ENCODE peak calls at places on chromosomes 3 and 15, in ten cellular contexts. A, T, M, D, Z, F, W, I, L and K are unnamed samples.

GRCh38 chr15:41022487-41023090 is 69.3 kb downstream of the CHAC1 start:
- DNase-seq in A (peak), T (peak), M (no peak), D (peak), Z (peak), F (peak), W (peak), I (peak), L (peak), K (no peak)

GRCh38 chr15:92014461-92015030 is 161.0 kb downstream of the SLCO3A1 start:
- DNase-seq in A (no peak), T (no peak), M (no peak), D (no peak), Z (peak), F (no peak), W (no peak), I (no peak), L (no peak), K (no peak)

GRCh38 chr15:93479679-93480078 is 390.7 kb upstream of the RGMA start:
- DNase-seq in A (no peak), T (no peak), M (no peak), D (no peak), Z (no peak), F (no peak), W (no peak), I (no peak), L (no peak), K (no peak)

GRCh38 chr3:97138914-97139541 is 324.6 kb downstream of the EPHA6 start:
- DNase-seq in A (no peak), T (no peak), M (no peak), D (no peak), Z (no peak), F (peak), W (no peak), I (peak), L (peak), K (peak)

GRCh38 chr3:188839187-188839695 is 332.5 kb upstream of the TPRG1 start:
- DNase-seq in A (no peak), T (no peak), M (no peak), D (no peak), Z (no peak), F (no peak), W (no peak), I (no peak), L (no peak), K (no peak)

GRCh38 chr15:25268166-25268565 is 170.7 kb downstream of the UBE3A start:
- DNase-seq in A (no peak), T (no peak), M (no peak), D (no peak), Z (no peak), F (peak), W (no peak), I (no peak), L (peak), K (no peak)

GRCh38 chr15:23424111-23424904 is 22.7 kb downstream of the GOLGA6L2 start:
- DNase-seq in A (no peak), T (no peak), M (no peak), D (no peak), Z (no peak), F (no peak), W (no peak), I (no peak), L (no peak), K (no peak)

GRCh38 chr3:23810342-23811116 is 4.8 kb downstream of the UBE2E1 start:
- DNase-seq in A (peak), T (peak), M (peak), D (no peak), Z (no peak), F (peak), W (peak), I (peak), L (no peak), K (no peak)

GRCh38 chr3:38541800-38542199 is 45.7 kb downstream of the EXOG start:
- DNase-seq in A (no peak), T (peak), M (no peak), D (no peak), Z (peak), F (peak), W (no peak), I (no peak), L (no peak), K (no peak)

GRCh38 chr15:70762469-70763119 is 764 bp downstream of the UACA start:
- DNase-seq in A (peak), T (peak), M (no peak), D (no peak), Z (peak), F (peak), W (peak), I (peak), L (no peak), K (no peak)

GRCh38 chr3:48493203-48493501 is 10.8 kb downstream of the SHISA5 start:
- DNase-seq in A (no peak), T (no peak), M (no peak), D (no peak), Z (no peak), F (no peak), W (no peak), I (no peak), L (no peak), K (no peak)

GRCh38 chr3:59573911-59574310 is 524.1 kb upstream of the CFAP20DC start:
- DNase-seq in A (no peak), T (no peak), M (no peak), D (no peak), Z (peak), F (peak), W (peak), I (no peak), L (no peak), K (no peak)

GRCh38 chr15:40593130-40593529 is 919 bp upstream of the KNL1 start:
- DNase-seq in A (no peak), T (no peak), M (no peak), D (no peak), Z (no peak), F (no peak), W (no peak), I (no peak), L (peak), K (no peak)

GRCh38 chr3:197298858-197299854 is 744 bp upstream of the DLG1 start:
- DNase-seq in A (peak), T (peak), M (peak), D (no peak), Z (no peak), F (no peak), W (peak), I (peak), L (peak), K (no peak)

GRCh38 chr15:65824941-65825544 is 33.0 kb upstream of the DENND4A start:
- DNase-seq in A (no peak), T (no peak), M (no peak), D (no peak), Z (peak), F (peak), W (peak), I (no peak), L (no peak), K (no peak)

GRCh38 chr3:191234216-191234615 is 35.2 kb downstream of the OSTN start:
- DNase-seq in A (no peak), T (no peak), M (no peak), D (no peak), Z (no peak), F (no peak), W (no peak), I (no peak), L (no peak), K (no peak)

GRCh38 chr15:93019971-93020370 is 69.0 kb downstream of the RGMA start:
- DNase-seq in A (no peak), T (no peak), M (no peak), D (no peak), Z (no peak), F (no peak), W (no peak), I (no peak), L (no peak), K (no peak)